ENCODE peak calls at places on chromosomes 11 and 22, in eight cellular contexts. N is spleen, S is thoracic aorta, L is K562, Y is DND-41, C is adipocyte, U is iPS DF 6.9, J is kidney. W is an unnamed sample. For H3K4me1, the result is how much of the 10 kb centered on the place peaks cover.

GRCh38 chr11:45264839-45265515 is 21.2 kb downstream of the SYT13 start:
- DNase-seq in N (no peak), Y (no peak), S (no peak), U (no peak), J (no peak), L (peak), C (peak), W (no peak)

GRCh38 chr11:96339704-96340554 is 3.1 kb downstream of the MAML2 start:
- DNase-seq in U (no peak), N (no peak), L (no peak), S (no peak), Y (no peak), C (no peak), J (no peak), W (no peak)

GRCh38 chr11:83064011-83064410 is 7.7 kb downstream of the RAB30 start:
- DNase-seq in L (no peak), Y (no peak), S (no peak), N (no peak), J (no peak), U (no peak), C (no peak), W (no peak)

GRCh38 chr11:76781861-76782500 is 1.2 kb upstream of the TSKU start:
- DNase-seq in C (peak), Y (no peak), L (no peak), S (no peak), U (no peak), N (peak), J (no peak), W (no peak)

GRCh38 chr11:88972210-88972609 is 93.6 kb downstream of the GRM5 start:
- DNase-seq in J (no peak), C (no peak), U (no peak), Y (no peak), S (no peak), N (no peak), L (no peak), W (no peak)

GRCh38 chr22:47188337-47189055 is 426.0 kb downstream of the TBC1D22A start:
- DNase-seq in L (no peak), Y (no peak), J (peak), S (no peak), N (peak), U (no peak), C (no peak), W (no peak)

GRCh38 chr22:43867839-43868652 is 5.7 kb upstream of the SULT4A1 start:
- DNase-seq in C (peak), L (peak), S (no peak), U (peak), J (peak), N (peak), Y (peak), W (no peak)

GRCh38 chr11:61095022-61095421 is 7.3 kb upstream of the CD5 start:
- DNase-seq in N (no peak), Y (no peak), U (no peak), S (no peak), J (no peak), C (no peak), L (no peak), W (no peak)

GRCh38 chr11:65576867-65577755 is 1.3 kb downstream of the EHBP1L1 start:
- DNase-seq in N (peak), S (peak), Y (no peak), C (peak), U (no peak), J (peak), L (no peak), W (no peak)

GRCh38 chr11:62540804-62541671 is 5.6 kb downstream of the AHNAK start:
- DNase-seq in L (no peak), S (no peak), Y (no peak), N (peak), J (no peak), C (no peak), U (no peak), W (no peak)

GRCh38 chr11:101215069-101215468 is 85.5 kb upstream of the PGR start:
- DNase-seq in Y (no peak), S (no peak), C (no peak), J (no peak), L (no peak), N (no peak), U (no peak), W (no peak)
- H3K4me1 ChIP-seq in Y (under half), S (under half), C (under half), J (under half), L (under half), N (under half), U (under half), W (under half)

DNA sequence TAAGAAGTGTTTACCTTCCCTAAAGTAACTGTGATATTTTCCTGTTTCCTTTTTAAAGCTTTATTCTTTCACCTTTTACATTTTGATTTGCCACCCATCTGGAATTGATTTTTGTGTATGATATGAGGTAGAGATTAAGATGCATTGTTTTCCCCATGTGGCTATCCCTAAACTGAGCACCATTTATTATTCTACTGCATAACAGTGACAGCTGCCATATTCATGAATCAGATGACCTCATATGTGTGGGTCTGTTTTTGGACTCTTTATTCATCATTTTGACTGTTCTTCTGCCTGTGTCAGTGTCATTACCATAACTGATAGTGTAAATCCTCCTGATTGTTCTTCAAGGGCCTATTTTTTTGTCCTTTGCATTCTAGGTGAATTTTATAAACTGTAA is 50.8 kb downstream of the HIPK3 start:
- DNase-seq in Y (no peak), C (peak), U (no peak), J (no peak), N (no peak), L (no peak), S (no peak), W (no peak)
- H3K4me1 ChIP-seq in Y (under half), C (under half), U (under half), J (under half), N (half or more), L (under half), S (under half), W (under half)

GRCh38 chr11:23749762-23750430 is 747.0 kb upstream of the LUZP2 start:
- DNase-seq in L (no peak), C (no peak), U (no peak), S (no peak), Y (no peak), J (no peak), N (no peak), W (no peak)

GRCh38 chr11:23751280-23751679 is 745.6 kb upstream of the LUZP2 start:
- DNase-seq in L (no peak), U (no peak), S (no peak), C (no peak), Y (no peak), N (no peak), J (no peak), W (no peak)

GRCh38 chr11:23755076-23755475 is 741.8 kb upstream of the LUZP2 start:
- DNase-seq in L (no peak), C (peak), N (no peak), S (no peak), J (no peak), Y (no peak), U (no peak), W (no peak)

DNA sequence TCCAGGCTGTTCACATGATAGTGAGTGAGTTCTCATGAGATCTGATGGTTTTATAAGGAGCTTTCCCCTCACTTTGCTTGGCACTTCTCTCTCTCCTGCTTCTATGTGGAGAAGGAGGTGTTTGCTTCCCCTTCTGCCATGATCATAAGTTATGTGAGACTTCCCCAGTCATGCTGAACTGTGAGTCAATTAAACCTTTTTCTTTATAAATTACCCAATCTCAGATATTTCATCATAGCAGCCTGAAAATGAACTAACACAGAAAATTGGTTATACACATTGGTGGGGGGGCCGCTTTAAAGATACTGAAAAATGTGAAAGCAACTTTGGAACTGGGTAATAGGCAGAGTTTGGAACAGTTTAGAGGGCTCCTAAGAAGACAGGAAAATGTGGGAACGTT is 741.1 kb upstream of the LUZP2 start:
- DNase-seq in L (no peak), Y (no peak), S (no peak), U (no peak), N (no peak), J (no peak), C (peak), W (no peak)
- H3K4me1 ChIP-seq in L (under half), Y (under half), S (under half), U (under half), N (under half), J (under half), C (under half), W (under half)

GRCh38 chr22:42643632-42644421 is 3.4 kb upstream of the ATP5MGL start:
- DNase-seq in S (no peak), J (no peak), C (no peak), Y (no peak), U (no peak), N (no peak), L (no peak), W (no peak)

GRCh38 chr22:42645938-42646568 is 3.1 kb downstream of the CYB5R3 start:
- DNase-seq in Y (no peak), U (no peak), S (no peak), C (no peak), N (no peak), J (no peak), L (no peak), W (no peak)

GRCh38 chr22:42646569-42647525 is 2.3 kb downstream of the CYB5R3 start:
- DNase-seq in J (peak), Y (no peak), N (no peak), U (no peak), L (peak), C (no peak), S (no peak), W (no peak)

GRCh38 chr22:42644422-42645340 is 4.3 kb upstream of the ATP5MGL start:
- DNase-seq in Y (no peak), N (no peak), S (no peak), C (no peak), J (no peak), L (no peak), U (no peak), W (no peak)

GRCh38 chr22:42645341-42645937 is 3.8 kb downstream of the CYB5R3 start:
- DNase-seq in N (no peak), S (no peak), Y (no peak), L (no peak), C (no peak), J (no peak), U (no peak), W (no peak)
- H3K4me1 ChIP-seq in N (half or more), S (half or more), Y (under half), L (half or more), C (half or more), J (under half), U (under half), W (under half)

GRCh38 chr11:13775471-13775870 is 107.0 kb downstream of the FAR1 start:
- DNase-seq in Y (no peak), J (no peak), C (no peak), N (no peak), S (no peak), U (no peak), L (no peak), W (no peak)
- H3K4me1 ChIP-seq in Y (under half), J (under half), C (under half), N (under half), S (under half), U (under half), L (under half), W (under half)

DNA sequence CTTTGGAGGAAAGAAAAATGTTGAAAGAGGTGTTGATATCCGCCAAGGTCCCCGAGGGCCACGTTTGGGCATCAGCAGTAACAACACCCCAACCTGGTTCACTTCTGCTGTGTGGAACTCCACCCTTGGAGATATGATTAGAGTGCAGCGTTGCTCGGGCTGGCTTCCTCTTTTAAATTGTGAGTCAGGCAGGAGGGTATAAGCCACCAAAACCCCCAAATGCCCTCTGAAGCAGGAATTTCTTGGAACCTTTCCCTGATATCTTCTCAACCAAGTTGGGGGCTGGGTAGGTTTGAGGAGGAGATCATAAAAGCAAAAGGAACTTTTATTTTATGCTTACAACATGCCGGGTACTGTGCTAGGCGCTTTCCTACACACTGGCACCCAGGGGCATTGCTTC is 6.4 kb upstream of the C11orf96 start:
- DNase-seq in S (no peak), N (no peak), L (no peak), Y (no peak), C (no peak), J (no peak), U (no peak), W (no peak)
- H3K4me1 ChIP-seq in S (under half), N (under half), L (under half), Y (under half), C (under half), J (under half), U (under half), W (under half)

GRCh38 chr22:36022162-36022561 is 6.5 kb downstream of the RBFOX2 start:
- DNase-seq in N (no peak), J (no peak), L (no peak), U (no peak), S (no peak), Y (no peak), C (peak), W (no peak)
- H3K4me1 ChIP-seq in N (under half), J (under half), L (under half), U (under half), S (under half), Y (under half), C (under half), W (under half)

W was measured in naive thymus-derived CD4-positive, alpha-beta T cell.